ENCODE peak calls at places on chromosomes 3 and 15, in five cellular contexts. Y is heart left ventricle, X is breast epithelium, K is lower leg skin, S is NB4. T is an unnamed sample.

GRCh38 chr3:182129745-182130144 is 418.0 kb downstream of the SOX2 start:
- DNase-seq in K (no peak), S (no peak), X (no peak), Y (no peak), T (no peak)

GRCh38 chr3:17643691-17644090 is 98.7 kb downstream of the TBC1D5 start:
- DNase-seq in Y (no peak), S (no peak), X (no peak), K (no peak), T (no peak)

GRCh38 chr15:93179704-93180103 is 90.7 kb upstream of the RGMA start:
- DNase-seq in K (no peak), X (no peak), S (no peak), Y (no peak), T (no peak)

GRCh38 chr15:67031321-67031720 is 34.1 kb upstream of the SMAD3 start:
- DNase-seq in X (no peak), K (no peak), Y (no peak), S (no peak), T (no peak)

GRCh38 chr3:172517859-172518466 is 5.3 kb downstream of the TNFSF10 start:
- DNase-seq in K (no peak), S (no peak), Y (no peak), X (no peak), T (no peak)

GRCh38 chr3:103167850-103168249 is 733.0 kb downstream of the ZPLD1 start:
- DNase-seq in K (no peak), X (no peak), S (no peak), Y (no peak), T (no peak)

GRCh38 chr15:51801391-51801835 is 28.0 kb upstream of the TMOD3 start:
- DNase-seq in X (no peak), K (no peak), Y (peak), S (peak), T (peak)

GRCh38 chr15:76199106-76200082 is 111.9 kb downstream of the ETFA start:
- DNase-seq in Y (peak), K (no peak), X (no peak), S (no peak), T (no peak)

DNA sequence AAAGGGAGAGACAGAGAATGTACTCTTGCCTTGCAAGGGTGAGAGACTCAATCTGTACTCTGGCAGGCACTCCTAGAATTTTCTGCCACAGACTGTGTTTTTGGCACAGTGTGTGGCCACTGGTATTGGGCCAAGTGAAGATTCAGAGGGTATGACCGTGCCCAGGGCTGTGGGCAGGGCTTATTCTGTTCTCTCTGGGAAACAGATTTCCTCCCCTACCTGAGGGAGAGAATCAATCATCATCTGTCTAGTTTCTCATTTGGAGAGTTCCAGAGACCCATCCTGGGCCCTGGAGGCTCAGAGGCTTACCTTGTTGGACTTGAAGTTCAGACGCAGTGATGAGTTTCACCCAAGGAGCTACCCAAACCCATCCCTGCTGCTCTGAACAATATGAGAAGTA is 28.2 kb downstream of the CSTA start:
- DNase-seq in S (no peak), K (no peak), Y (no peak), X (peak), T (no peak)
- TF ChIP-seq POLR2A in S (no peak), K (no peak), Y (no peak), X (no peak), T (no peak)

GRCh38 chr3:29282431-29283296 is 1.8 kb downstream of the RBMS3 start:
- DNase-seq in S (no peak), K (no peak), Y (no peak), X (no peak), T (no peak)
- TF ChIP-seq POLR2A in S (no peak), K (no peak), Y (no peak), X (no peak), T (no peak)

DNA sequence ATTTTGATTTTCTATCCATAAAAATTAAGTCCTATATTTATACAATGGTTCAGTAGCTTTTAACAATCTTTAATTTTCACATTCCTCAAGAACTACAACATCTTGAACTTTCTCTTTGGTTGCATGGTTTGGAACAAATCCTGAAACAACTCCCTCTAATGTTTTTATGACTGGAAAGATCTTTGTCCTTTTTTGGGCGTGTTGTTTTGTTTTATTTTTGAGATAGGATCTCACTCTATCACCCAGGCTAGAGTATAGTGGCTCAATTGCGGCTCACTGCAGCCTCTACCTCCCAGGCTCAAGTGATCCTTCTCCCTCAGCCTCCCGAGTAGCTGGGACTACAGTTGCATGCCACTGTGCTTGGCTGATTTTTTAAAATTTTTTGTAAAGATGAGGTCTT is 4.0 kb downstream of the STX19 start:
- DNase-seq in Y (no peak), K (no peak), S (no peak), X (no peak), T (no peak)
- TF ChIP-seq POLR2A in Y (no peak), K (no peak), S (no peak), X (no peak), T (no peak)

GRCh38 chr3:169966086-169966950 is at the start of gene SEC62:
- DNase-seq in S (peak), Y (peak), X (peak), K (peak), T (peak)
- TF ChIP-seq POLR2A in S (peak), Y (no peak), X (peak), K (no peak), T (peak)

GRCh38 chr15:63187589-63188226 is 1.7 kb upstream of the RAB8B start:
- DNase-seq in X (no peak), Y (no peak), K (no peak), S (no peak), T (no peak)

GRCh38 chr15:63189955-63190691 is 717 bp downstream of the RAB8B start:
- DNase-seq in X (no peak), Y (no peak), K (no peak), S (peak), T (no peak)

GRCh38 chr15:63188247-63188936 is 1.0 kb upstream of the RAB8B start:
- DNase-seq in Y (no peak), S (no peak), K (no peak), X (no peak), T (no peak)

GRCh38 chr15:63190993-63191392 is 1.6 kb downstream of the RAB8B start:
- DNase-seq in K (no peak), Y (no peak), S (no peak), X (no peak), T (no peak)

GRCh38 chr15:63188937-63189871 is at the start of gene RAB8B:
- DNase-seq in S (peak), Y (peak), X (peak), K (peak), T (peak)
- TF ChIP-seq POLR2A in S (peak), Y (peak), X (peak), K (no peak), T (peak)

GRCh38 chr3:130850846-130851245 is 43.0 kb upstream of the ATP2C1 start:
- DNase-seq in Y (no peak), S (peak), X (no peak), K (no peak), T (no peak)

GRCh38 chr3:130849111-130849552 is 44.8 kb upstream of the ATP2C1 start:
- DNase-seq in K (peak), Y (peak), S (peak), X (peak), T (no peak)

GRCh38 chr3:130846181-130846580 is 47.7 kb upstream of the ATP2C1 start:
- DNase-seq in S (no peak), X (no peak), K (no peak), Y (no peak), T (no peak)

GRCh38 chr3:130854208-130854864 is 39.5 kb upstream of the ATP2C1 start:
- DNase-seq in X (no peak), K (no peak), Y (no peak), S (no peak), T (no peak)

DNA sequence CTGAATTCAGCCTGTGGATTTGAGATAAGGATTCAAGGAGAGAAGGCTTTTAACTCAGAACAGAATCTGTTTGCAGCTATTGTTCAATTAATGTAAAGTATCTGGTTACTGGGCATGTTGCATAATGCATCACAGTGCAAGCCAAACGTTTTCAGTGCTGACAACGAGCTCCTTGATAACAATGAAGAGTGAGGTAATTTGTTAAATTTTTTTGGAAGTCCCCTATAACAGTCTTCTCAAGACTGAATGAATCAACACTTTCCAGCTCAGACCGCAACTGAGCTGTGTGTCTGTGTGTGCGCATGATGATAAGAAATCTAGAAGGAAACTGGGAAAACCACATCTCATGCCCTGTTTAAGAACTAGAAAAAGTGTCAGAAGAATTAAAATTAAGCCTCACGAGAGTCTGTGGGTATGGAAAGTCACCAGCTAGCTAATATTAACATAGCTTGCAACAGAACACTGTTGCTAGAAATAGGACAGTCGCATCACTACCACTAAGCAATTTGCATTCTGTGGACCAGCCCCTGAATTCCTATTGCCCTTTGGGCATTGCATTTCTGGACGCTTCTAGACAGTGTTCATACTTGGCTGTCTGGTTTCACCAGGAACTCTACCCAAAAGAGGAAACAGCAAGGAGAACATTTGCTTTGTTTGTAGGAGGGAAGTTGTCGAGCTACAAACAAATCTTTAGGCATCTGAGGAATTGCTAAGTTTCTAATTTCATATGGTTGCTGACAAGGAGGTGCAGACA is 43.7 kb upstream of the ATP2C1 start:
- DNase-seq in K (peak), Y (peak), S (peak), X (no peak), T (no peak)
- TF ChIP-seq POLR2A in K (no peak), Y (no peak), S (peak), X (no peak), T (no peak)

GRCh38 chr3:32456429-32457130 is 46.1 kb downstream of the CMTM6 start:
- DNase-seq in X (no peak), S (no peak), K (no peak), Y (no peak), T (no peak)

GRCh38 chr3:32453346-32453745 is 49.3 kb downstream of the CMTM6 start:
- DNase-seq in Y (no peak), K (no peak), S (no peak), X (no peak), T (no peak)

GRCh38 chr3:32455609-32456428 is 46.8 kb downstream of the CMTM6 start:
- DNase-seq in Y (no peak), S (no peak), K (no peak), X (no peak), T (no peak)

GRCh38 chr3:32454111-32454510 is 48.5 kb downstream of the CMTM6 start:
- DNase-seq in K (no peak), X (no peak), S (no peak), Y (no peak), T (no peak)

GRCh38 chr3:32454731-32455608 is 47.7 kb downstream of the CMTM6 start:
- DNase-seq in K (no peak), Y (no peak), S (no peak), X (no peak), T (no peak)
- TF ChIP-seq POLR2A in K (no peak), Y (no peak), S (no peak), X (no peak), T (no peak)

DNA sequence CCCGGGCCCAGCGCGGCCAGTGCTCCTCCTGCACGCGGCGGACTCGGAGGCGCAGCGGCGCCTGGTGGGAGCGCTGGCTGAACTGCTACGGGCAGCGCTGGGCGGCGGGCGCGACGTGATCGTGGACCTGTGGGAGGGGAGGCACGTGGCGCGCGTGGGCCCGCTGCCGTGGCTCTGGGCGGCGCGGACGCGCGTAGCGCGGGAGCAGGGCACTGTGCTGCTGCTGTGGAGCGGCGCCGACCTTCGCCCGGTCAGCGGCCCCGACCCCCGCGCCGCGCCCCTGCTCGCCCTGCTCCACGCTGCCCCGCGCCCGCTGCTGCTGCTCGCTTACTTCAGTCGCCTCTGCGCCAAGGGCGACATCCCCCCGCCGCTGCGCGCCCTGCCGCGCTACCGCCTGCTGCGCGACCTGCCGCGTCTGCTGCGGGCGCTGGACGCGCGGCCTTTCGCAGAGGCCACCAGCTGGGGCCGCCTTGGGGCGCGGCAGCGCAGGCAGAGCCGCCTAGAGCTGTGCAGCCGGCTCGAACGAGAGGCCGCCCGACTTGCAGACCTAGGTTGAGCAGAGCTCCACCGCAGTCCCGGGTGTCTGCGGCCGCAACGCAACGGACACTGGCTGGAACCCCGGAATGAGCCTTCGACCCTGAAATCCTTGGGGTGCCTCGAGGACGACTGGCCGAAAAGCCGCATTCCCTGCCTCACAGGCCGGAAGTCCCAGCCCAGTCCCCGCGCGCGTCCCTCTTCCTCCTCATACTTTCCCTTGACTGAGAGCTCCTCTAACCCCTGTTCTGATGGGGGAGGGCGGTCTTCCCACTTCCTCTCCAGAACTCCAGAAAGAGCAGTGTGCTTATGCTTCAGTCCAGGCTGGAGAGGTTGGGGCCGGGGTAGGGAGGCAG is 1.4 kb upstream of the IL17RC start:
- DNase-seq in Y (peak), K (no peak), X (peak), S (peak), T (no peak)
- TF ChIP-seq POLR2A in Y (no peak), K (no peak), X (no peak), S (peak), T (peak)